ENCODE peak calls at places on chromosomes 3 and 15, in seven cellular contexts. One of them, this sample, is unnamed.

GRCh38 chr3:184716652-184717607 is 5.1 kb upstream of the MAGEF1 start:
- DNase-seq in NCI-H1092: peak
- DNase-seq in ureter: no peak
- DNase-seq in activated T-helper 9 cell treated with anti-CD3 and anti-CD28 coated beads, Interleukin-2, amount 50 U/mL, for 16 hours: no peak
- DNase-seq in progenitor cell of endocrine pancreas: no peak
- DNase-seq in uterus: peak
- DNase-seq in PC-9: peak
- DNase-seq in this sample: peak

GRCh38 chr3:171458857-171459129 is 1.4 kb downstream of the TNIK start:
- DNase-seq in activated T-helper 9 cell treated with anti-CD3 and anti-CD28 coated beads, Interleukin-2, amount 50 U/mL, for 16 hours: no peak
- DNase-seq in progenitor cell of endocrine pancreas: no peak
- DNase-seq in ureter: no peak
- DNase-seq in NCI-H1092: no peak
- DNase-seq in uterus: no peak
- DNase-seq in PC-9: no peak
- DNase-seq in this sample: no peak

GRCh38 chr15:31004220-31004733 is 12.8 kb upstream of the MTMR10 start:
- DNase-seq in ureter: no peak
- DNase-seq in NCI-H1092: no peak
- DNase-seq in PC-9: no peak
- DNase-seq in activated T-helper 9 cell treated with anti-CD3 and anti-CD28 coated beads, Interleukin-2, amount 50 U/mL, for 16 hours: no peak
- DNase-seq in uterus: peak
- DNase-seq in progenitor cell of endocrine pancreas: no peak
- DNase-seq in this sample: no peak

GRCh38 chr15:79680721-79681120 is 216.1 kb downstream of the MTHFS start:
- DNase-seq in ureter: no peak
- DNase-seq in uterus: no peak
- DNase-seq in PC-9: peak
- DNase-seq in activated T-helper 9 cell treated with anti-CD3 and anti-CD28 coated beads, Interleukin-2, amount 50 U/mL, for 16 hours: no peak
- DNase-seq in progenitor cell of endocrine pancreas: no peak
- DNase-seq in NCI-H1092: no peak
- DNase-seq in this sample: no peak

GRCh38 chr15:61036121-61036520 is 193.0 kb downstream of the RORA start:
- DNase-seq in PC-9: no peak
- DNase-seq in ureter: no peak
- DNase-seq in progenitor cell of endocrine pancreas: no peak
- DNase-seq in uterus: no peak
- DNase-seq in NCI-H1092: no peak
- DNase-seq in activated T-helper 9 cell treated with anti-CD3 and anti-CD28 coated beads, Interleukin-2, amount 50 U/mL, for 16 hours: no peak
- DNase-seq in this sample: no peak

GRCh38 chr15:60758961-60759729 is 280.2 kb upstream of the ICE2 start:
- DNase-seq in activated T-helper 9 cell treated with anti-CD3 and anti-CD28 coated beads, Interleukin-2, amount 50 U/mL, for 16 hours: no peak
- DNase-seq in NCI-H1092: no peak
- DNase-seq in PC-9: no peak
- DNase-seq in progenitor cell of endocrine pancreas: no peak
- DNase-seq in ureter: no peak
- DNase-seq in uterus: no peak
- DNase-seq in this sample: peak

GRCh38 chr3:110246796-110247369 is 824.7 kb upstream of the NECTIN3 start:
- DNase-seq in PC-9: no peak
- DNase-seq in NCI-H1092: no peak
- DNase-seq in ureter: no peak
- DNase-seq in progenitor cell of endocrine pancreas: no peak
- DNase-seq in uterus: no peak
- DNase-seq in activated T-helper 9 cell treated with anti-CD3 and anti-CD28 coated beads, Interleukin-2, amount 50 U/mL, for 16 hours: no peak
- DNase-seq in this sample: no peak

GRCh38 chr3:183883291-183884096 is 1.2 kb downstream of the PARL start:
- DNase-seq in uterus: no peak
- DNase-seq in activated T-helper 9 cell treated with anti-CD3 and anti-CD28 coated beads, Interleukin-2, amount 50 U/mL, for 16 hours: no peak
- DNase-seq in ureter: no peak
- DNase-seq in progenitor cell of endocrine pancreas: no peak
- DNase-seq in NCI-H1092: no peak
- DNase-seq in PC-9: no peak
- DNase-seq in this sample: no peak

GRCh38 chr15:67164811-67165652 is 89.4 kb downstream of the AAGAB start:
- DNase-seq in NCI-H1092: no peak
- DNase-seq in uterus: no peak
- DNase-seq in activated T-helper 9 cell treated with anti-CD3 and anti-CD28 coated beads, Interleukin-2, amount 50 U/mL, for 16 hours: no peak
- DNase-seq in ureter: no peak
- DNase-seq in PC-9: no peak
- DNase-seq in progenitor cell of endocrine pancreas: no peak
- DNase-seq in this sample: no peak

GRCh38 chr15:43127752-43128151 is 5.6 kb upstream of the TMEM62 start:
- DNase-seq in progenitor cell of endocrine pancreas: no peak
- DNase-seq in ureter: no peak
- DNase-seq in PC-9: no peak
- DNase-seq in NCI-H1092: no peak
- DNase-seq in activated T-helper 9 cell treated with anti-CD3 and anti-CD28 coated beads, Interleukin-2, amount 50 U/mL, for 16 hours: no peak
- DNase-seq in uterus: no peak
- DNase-seq in this sample: no peak

GRCh38 chr3:51891242-51892039 is 11.7 kb downstream of the IQCF1 start:
- DNase-seq in uterus: no peak
- DNase-seq in NCI-H1092: no peak
- DNase-seq in progenitor cell of endocrine pancreas: no peak
- DNase-seq in activated T-helper 9 cell treated with anti-CD3 and anti-CD28 coated beads, Interleukin-2, amount 50 U/mL, for 16 hours: no peak
- DNase-seq in PC-9: no peak
- DNase-seq in ureter: no peak
- DNase-seq in this sample: no peak

GRCh38 chr15:25683911-25684310 is 179.2 kb downstream of the ATP10A start:
- DNase-seq in PC-9: no peak
- DNase-seq in NCI-H1092: no peak
- DNase-seq in uterus: no peak
- DNase-seq in ureter: no peak
- DNase-seq in progenitor cell of endocrine pancreas: no peak
- DNase-seq in activated T-helper 9 cell treated with anti-CD3 and anti-CD28 coated beads, Interleukin-2, amount 50 U/mL, for 16 hours: no peak
- DNase-seq in this sample: peak

GRCh38 chr15:45701108-45701507 is 66.3 kb downstream of the SQOR start:
- DNase-seq in progenitor cell of endocrine pancreas: no peak
- DNase-seq in uterus: no peak
- DNase-seq in ureter: no peak
- DNase-seq in activated T-helper 9 cell treated with anti-CD3 and anti-CD28 coated beads, Interleukin-2, amount 50 U/mL, for 16 hours: no peak
- DNase-seq in PC-9: no peak
- DNase-seq in NCI-H1092: no peak
- DNase-seq in this sample: no peak

This sample was measured in trophoblast cell.